ENCODE peak calls at places on chromosomes 6 and 20, in eight cellular contexts. B, Q, L, N, S, W, F and J are unnamed samples.

GRCh38 chr6:165245716-165246115 is 63.7 kb downstream of the C6orf118 start:
- DNase-seq in B (no peak), Q (no peak), L (no peak), N (no peak), S (no peak), W (peak; percentile 2), F (no peak), J (no peak)

GRCh38 chr6:148251286-148251685 is 91.4 kb upstream of the SASH1 start:
- DNase-seq in B (no peak), Q (peak; percentile 54), L (no peak), N (no peak), S (no peak), W (peak; percentile 59), F (peak; percentile 66), J (no peak)

GRCh38 chr20:12729326-12729725 is 279.4 kb upstream of the SPTLC3 start:
- DNase-seq in B (no peak), Q (no peak), L (no peak), N (no peak), S (no peak), W (no peak), F (no peak), J (no peak)

GRCh38 chr6:97095466-97095865 is 170.9 kb downstream of the KLHL32 start:
- DNase-seq in B (no peak), Q (no peak), L (no peak), N (no peak), S (no peak), W (no peak), F (no peak), J (no peak)

GRCh38 chr6:99979953-99980352 is 14.1 kb downstream of the MCHR2 start:
- DNase-seq in B (no peak), Q (no peak), L (no peak), N (no peak), S (no peak), W (no peak), F (no peak), J (no peak)

GRCh38 chr6:79625746-79626145 is 5.4 kb upstream of the SH3BGRL2 start:
- DNase-seq in B (no peak), Q (no peak), L (no peak), N (no peak), S (no peak), W (no peak), F (no peak), J (no peak)

GRCh38 chr6:12504325-12504966 is 212.1 kb upstream of the PHACTR1 start:
- DNase-seq in B (no peak), Q (no peak), L (no peak), N (peak; percentile 47), S (peak; percentile 29), W (no peak), F (peak; percentile 43), J (peak; percentile 7)

GRCh38 chr20:32285621-32286334 is 8.3 kb downstream of the KIF3B start:
- DNase-seq in B (peak; percentile 41), Q (no peak), L (no peak), N (no peak), S (peak; percentile 40), W (peak; percentile 34), F (peak; percentile 89), J (no peak)

GRCh38 chr6:33206027-33206863 is 1.8 kb downstream of the HSD17B8 start:
- DNase-seq in B (no peak), Q (no peak), L (no peak), N (no peak), S (no peak), W (no peak), F (no peak), J (no peak)

GRCh38 chr6:43926644-43927524 is 156.9 kb downstream of the VEGFA start:
- DNase-seq in B (no peak), Q (peak; percentile 83), L (no peak), N (peak; percentile 64), S (peak; percentile 74), W (peak; percentile 90), F (peak; percentile 85), J (peak; percentile 95)

GRCh38 chr6:75600694-75601265 is 900 bp upstream of the SENP6 start:
- DNase-seq in B (no peak), Q (no peak), L (no peak), N (no peak), S (no peak), W (peak; percentile 1), F (no peak), J (no peak)

GRCh38 chr20:277496-277781 is 13.1 kb downstream of the C20orf96 start:
- DNase-seq in B (no peak), Q (no peak), L (no peak), N (peak; percentile 1), S (no peak), W (no peak), F (no peak), J (no peak)

GRCh38 chr6:163356324-163356723 is 58.2 kb upstream of the QKI start:
- DNase-seq in B (no peak), Q (peak; percentile 60), L (no peak), N (no peak), S (no peak), W (peak; percentile 84), F (no peak), J (peak; percentile 50)

GRCh38 chr6:28001751-28002150 is 44.7 kb downstream of the OR2B6 start:
- DNase-seq in B (no peak), Q (no peak), L (no peak), N (no peak), S (no peak), W (no peak), F (no peak), J (peak; percentile 18)

GRCh38 chr6:79712616-79713015 is 81.5 kb downstream of the SH3BGRL2 start:
- DNase-seq in B (no peak), Q (no peak), L (no peak), N (no peak), S (no peak), W (no peak), F (no peak), J (no peak)

GRCh38 chr6:161273356-161273751 is 507 bp downstream of the AGPAT4 start:
- DNase-seq in B (peak; percentile 74), Q (no peak), L (peak; percentile 40), N (peak; percentile 22), S (no peak), W (peak; percentile 36), F (no peak), J (no peak)

GRCh38 chr6:151690768-151691562 is 116.5 kb upstream of the ESR1 start:
- DNase-seq in B (peak; percentile 25), Q (no peak), L (no peak), N (no peak), S (no peak), W (peak; percentile 27), F (no peak), J (no peak)

GRCh38 chr6:168206186-168206585 is 113.4 kb downstream of the DACT2 start:
- DNase-seq in B (no peak), Q (no peak), L (no peak), N (no peak), S (no peak), W (no peak), F (no peak), J (no peak)

GRCh38 chr20:6704132-6704861 is 63.2 kb upstream of the BMP2 start:
- DNase-seq in B (no peak), Q (peak; percentile 42), L (no peak), N (peak; percentile 63), S (peak; percentile 55), W (peak; percentile 74), F (peak; percentile 71), J (peak; percentile 88)

GRCh38 chr6:73058736-73059135 is 166.6 kb downstream of the KHDC1L start:
- DNase-seq in B (no peak), Q (no peak), L (no peak), N (no peak), S (no peak), W (peak; percentile 85), F (no peak), J (no peak)

GRCh38 chr6:11430036-11430435 is 107.5 kb upstream of the TMEM170B start:
- DNase-seq in B (no peak), Q (no peak), L (no peak), N (no peak), S (no peak), W (peak; percentile 58), F (no peak), J (peak; percentile 62)

GRCh38 chr20:46967647-46968046 is 73.0 kb downstream of the EYA2 start:
- DNase-seq in B (no peak), Q (no peak), L (no peak), N (no peak), S (no peak), W (no peak), F (no peak), J (no peak)

GRCh38 chr20:46974669-46975434 is 80.2 kb downstream of the EYA2 start:
- DNase-seq in B (no peak), Q (no peak), L (no peak), N (no peak), S (no peak), W (no peak), F (no peak), J (no peak)

GRCh38 chr20:46975976-46976375 is 81.3 kb downstream of the EYA2 start:
- DNase-seq in B (no peak), Q (no peak), L (no peak), N (no peak), S (no peak), W (no peak), F (no peak), J (no peak)

GRCh38 chr20:46973801-46974200 is 79.2 kb downstream of the EYA2 start:
- DNase-seq in B (no peak), Q (no peak), L (no peak), N (no peak), S (no peak), W (no peak), F (no peak), J (no peak)

GRCh38 chr20:46970937-46971630 is 76.4 kb downstream of the EYA2 start:
- DNase-seq in B (peak; percentile 13), Q (peak; percentile 47), L (no peak), N (no peak), S (no peak), W (peak; percentile 66), F (peak; percentile 27), J (no peak)
- H3K4me3 ChIP-seq in B (no peak overlapping the region), Q (no peak overlapping the region), L (no peak overlapping the region), N (no peak overlapping the region), S (no peak overlapping the region), W (no peak overlapping the region), F (no peak overlapping the region), J (no peak overlapping the region)

GRCh38 chr20:18057994-18058349 is 256 bp upstream of the OVOL2 start:
- DNase-seq in B (no peak), Q (no peak), L (no peak), N (no peak), S (no peak), W (no peak), F (no peak), J (no peak)
- H3K4me3 ChIP-seq in B (no peak overlapping the region), Q (no peak overlapping the region), L (no peak overlapping the region), N (no peak overlapping the region), S (peak overlapping the region; percentile 64), W (no peak overlapping the region), F (no peak overlapping the region), J (no peak overlapping the region)

GRCh38 chr20:5433352-5433751 is 116.6 kb upstream of the PROKR2 start:
- DNase-seq in B (no peak), Q (no peak), L (no peak), N (no peak), S (no peak), W (no peak), F (no peak), J (no peak)
- H3K4me3 ChIP-seq in B (no peak overlapping the region), Q (no peak overlapping the region), L (no peak overlapping the region), N (no peak overlapping the region), S (no peak overlapping the region), W (no peak overlapping the region), F (no peak overlapping the region), J (no peak overlapping the region)

DNA sequence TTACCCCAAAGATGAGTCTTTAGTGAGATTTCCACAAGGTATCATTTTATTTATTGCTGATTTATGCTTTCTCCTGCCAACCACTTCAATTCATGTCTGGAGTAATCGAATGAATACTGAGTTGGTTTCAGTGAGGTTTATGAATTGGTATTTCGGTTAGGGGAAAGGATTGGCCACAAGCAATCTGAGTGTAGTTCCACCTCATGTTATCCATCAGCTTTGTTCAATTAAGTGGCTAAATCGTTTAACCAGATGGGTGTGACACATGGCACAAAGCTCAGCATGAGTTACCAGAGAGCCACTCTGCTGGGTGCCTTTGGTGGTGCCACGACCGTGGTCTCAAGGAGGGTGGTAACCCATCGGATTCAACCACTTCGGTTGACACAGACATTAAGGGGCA is 148.2 kb downstream of the FNDC1 start:
- DNase-seq in B (no peak), Q (no peak), L (no peak), N (no peak), S (no peak), W (no peak), F (no peak), J (no peak)
- H3K4me3 ChIP-seq in B (no peak overlapping the region), Q (no peak overlapping the region), L (no peak overlapping the region), N (no peak overlapping the region), S (no peak overlapping the region), W (no peak overlapping the region), F (no peak overlapping the region), J (no peak overlapping the region)